ENCODE peak calls at places on chromosomes 7 and 10, in four cellular contexts. H is HepG2, R is GM12878, Z is K562. W is an unnamed sample.

GRCh38 chr7:148185050-148185449 is 405.5 kb upstream of the C7orf33 start:
- DNase-seq in R (no peak), Z (no peak), H (no peak), W (no peak)

GRCh38 chr10:71368639-71369038 is 28.1 kb upstream of the CDH23 start:
- DNase-seq in H (peak; percentile 16), Z (no peak), R (no peak), W (no peak)

GRCh38 chr10:97961979-97962378 is 68.4 kb downstream of the CRTAC1 start:
- DNase-seq in H (no peak), Z (no peak), R (no peak), W (no peak)

GRCh38 chr10:45580371-45580770 is 92.2 kb downstream of the ZFAND4 start:
- DNase-seq in H (no peak), Z (no peak), R (peak; percentile 49), W (no peak)

GRCh38 chr7:100632951-100633717 is 8.2 kb downstream of the TFR2 start:
- DNase-seq in R (no peak), Z (no peak), H (no peak), W (peak; percentile 29)

GRCh38 chr7:45180084-45180986 is 22.7 kb downstream of the RAMP3 start:
- DNase-seq in R (no peak), Z (no peak), H (no peak), W (no peak)

GRCh38 chr7:133642907-133643306 is 390.0 kb downstream of the EXOC4 start:
- DNase-seq in Z (no peak), H (no peak), R (no peak), W (no peak)

GRCh38 chr7:42097756-42098155 is 139.3 kb downstream of the GLI3 start:
- DNase-seq in R (no peak), Z (peak; percentile 17), H (peak; percentile 3), W (peak; percentile 89)

GRCh38 chr10:14625210-14625621 is 149.5 kb downstream of the FAM107B start:
- DNase-seq in Z (no peak), R (no peak), H (no peak), W (no peak)

GRCh38 chr7:30968747-30969603 is 5.2 kb downstream of the GHRHR start:
- DNase-seq in H (no peak), R (no peak), Z (no peak), W (no peak)

GRCh38 chr10:118958984-118959916 is 70.3 kb upstream of the NANOS1 start:
- DNase-seq in H (no peak), Z (peak; percentile 17), R (no peak), W (peak; percentile 25)

GRCh38 chr7:115812796-115813195 is 217.8 kb downstream of the TFEC start:
- DNase-seq in R (no peak), H (no peak), Z (no peak), W (no peak)

GRCh38 chr7:133602291-133602690 is 349.4 kb downstream of the EXOC4 start:
- DNase-seq in Z (no peak), R (no peak), H (no peak), W (peak; percentile 69)

GRCh38 chr7:100825215-100825671 is 2.1 kb downstream of the EPHB4 start:
- DNase-seq in H (no peak), R (no peak), Z (no peak), W (no peak)

GRCh38 chr10:118439824-118440223 is 97.7 kb upstream of the FAM204A start:
- DNase-seq in H (no peak), Z (no peak), R (no peak), W (no peak)

GRCh38 chr10:37488792-37489657 is 363.6 kb downstream of the ANKRD30A start:
- DNase-seq in R (no peak), Z (no peak), H (peak; percentile 1), W (no peak)
- TF ChIP-seq MXI1 in R (no peak), Z (no peak), H (no peak), W (no peak)

GRCh38 chr10:73998623-73999622 is 1.0 kb downstream of the VCL start:
- DNase-seq in R (no peak), H (peak; percentile 27), Z (peak; percentile 69), W (peak; percentile 86)
- TF ChIP-seq POLR2A in R (no peak), H (no peak), Z (no peak), W (peak; percentile 72)

DNA sequence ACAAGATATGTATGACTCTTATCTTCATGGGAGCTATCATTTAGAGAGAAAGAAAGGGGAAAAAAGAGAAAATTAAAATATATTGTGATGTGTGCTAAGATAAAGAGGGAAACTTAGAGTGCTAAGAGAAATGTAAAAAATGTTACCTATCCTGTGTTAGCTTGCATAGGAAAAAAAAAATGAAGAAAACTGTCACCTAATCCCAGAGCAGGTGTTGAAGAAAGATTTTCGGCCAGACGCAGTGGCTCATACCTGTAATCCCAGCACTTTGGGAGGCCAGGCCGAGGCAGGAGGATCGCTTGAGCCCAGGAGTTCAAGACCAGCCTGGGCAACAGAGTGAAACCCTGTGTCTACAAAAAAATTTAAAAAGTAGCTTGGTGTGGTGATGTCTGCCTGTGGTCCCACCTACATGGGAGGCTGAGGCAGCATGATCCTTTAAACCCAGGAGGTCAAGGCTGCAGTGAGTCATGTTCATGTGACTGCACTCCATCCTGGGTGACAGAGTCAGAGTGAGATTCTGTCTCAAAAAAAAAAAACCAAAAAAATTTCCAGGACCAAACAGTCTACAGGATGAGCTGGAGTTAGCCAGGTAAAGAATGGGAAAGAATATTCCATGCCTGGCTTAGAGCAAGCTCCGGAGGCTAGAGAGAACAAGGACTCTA is 2.4 kb upstream of the MKLN1 start:
- DNase-seq in Z (no peak), H (peak; percentile 61), R (no peak), W (no peak)
- TF ChIP-seq MXI1 in Z (no peak), H (no peak), R (no peak), W (no peak)

DNA sequence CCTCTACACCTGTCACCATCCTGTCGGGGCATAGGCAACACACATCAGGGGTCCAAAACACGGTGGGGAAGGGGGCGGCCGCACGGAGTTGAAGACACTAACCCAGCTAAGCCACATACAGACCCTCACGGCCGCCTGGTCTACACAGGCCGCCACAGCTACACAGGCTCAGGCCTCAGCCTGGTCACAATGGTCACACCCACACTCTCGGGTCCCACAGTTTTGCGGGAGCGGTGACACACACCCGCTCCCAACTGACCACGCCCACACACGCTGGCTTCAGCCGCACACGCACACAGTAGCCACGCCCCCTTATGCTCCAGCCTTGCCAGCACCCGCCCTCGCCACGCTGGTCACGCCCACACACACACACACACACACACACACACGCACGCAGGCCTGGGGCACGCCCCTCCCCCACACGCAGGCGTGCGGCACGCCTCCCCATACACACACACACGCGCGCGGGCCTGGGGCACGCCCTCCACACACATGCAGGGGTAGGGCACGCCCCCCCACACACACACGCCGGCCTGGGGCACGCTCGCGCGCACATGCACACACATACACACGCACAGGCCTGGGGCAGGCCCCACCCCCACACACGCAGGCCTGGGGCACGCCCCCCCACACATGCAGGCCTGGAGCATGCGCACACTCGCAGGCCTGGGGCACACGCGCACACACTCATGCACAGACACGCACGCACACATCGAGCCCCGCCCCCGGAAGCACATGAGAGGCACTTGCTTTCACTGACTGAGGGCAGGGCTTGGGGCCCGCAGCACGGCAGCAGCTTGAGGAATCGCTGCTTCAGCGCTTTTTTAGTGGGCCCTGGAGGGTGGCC is 12.3 kb upstream of the OGA start:
- DNase-seq in R (peak; percentile 81), Z (peak; percentile 87), H (no peak), W (peak; percentile 88)
- TF ChIP-seq POLR2A in R (peak; percentile 83), Z (no peak), H (peak; percentile 22), W (no peak)

GRCh38 chr10:99676895-99677294 is 17.6 kb downstream of the ENTPD7 start:
- DNase-seq in R (no peak), H (no peak), Z (no peak), W (peak; percentile 10)

GRCh38 chr10:99674762-99675161 is 15.5 kb downstream of the ENTPD7 start:
- DNase-seq in R (no peak), H (no peak), Z (no peak), W (no peak)

GRCh38 chr10:99673492-99673891 is 14.2 kb downstream of the ENTPD7 start:
- DNase-seq in Z (no peak), H (peak; percentile 78), R (no peak), W (no peak)

GRCh38 chr10:99678921-99679320 is 19.6 kb downstream of the ENTPD7 start:
- DNase-seq in R (no peak), Z (no peak), H (no peak), W (no peak)

DNA sequence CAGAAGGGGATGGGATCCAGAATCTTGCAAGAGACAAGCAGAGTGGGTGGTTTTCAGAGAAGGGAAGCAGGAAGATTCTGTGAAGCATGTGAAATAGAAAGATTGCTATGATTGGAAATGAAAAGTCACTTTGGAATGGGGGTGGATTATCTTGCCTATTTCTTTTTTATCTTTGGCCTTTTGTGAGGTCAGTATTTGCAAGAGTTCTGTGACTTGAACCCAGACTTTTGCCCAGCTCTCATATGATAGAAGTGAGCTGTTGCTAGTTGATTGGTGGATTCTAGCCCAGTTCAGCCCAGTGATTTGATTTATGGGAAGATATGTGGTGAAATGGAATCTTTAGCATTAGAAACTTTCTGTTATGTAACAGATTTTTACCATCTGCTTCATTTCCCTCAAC is 17.1 kb downstream of the ENTPD7 start:
- DNase-seq in H (no peak), Z (no peak), R (no peak), W (peak; percentile 94)
- TF ChIP-seq MXI1 in H (no peak), Z (no peak), R (no peak), W (no peak)

GRCh38 chr7:55552320-55553086 is 19.8 kb downstream of the VOPP1 start:
- DNase-seq in Z (no peak), H (no peak), R (no peak), W (peak; percentile 90)
- TF ChIP-seq POLR2A in Z (no peak), H (no peak), R (no peak), W (no peak)

W was measured in IMR-90.